ENCODE peak calls at places on chromosome 16, in seven cellular contexts. X is HFF-Myc; P is activated CD4-positive, alpha-beta T cell treated with anti-CD3 and anti-CD28 coated beads, Interleukin-2, amount 50 U/mL, for 1 hour; T is SHP77; H is A549; I is OCI-M1; O is AG10803. Q is an unnamed sample.
A peak's percentile ranks its signal among the peaks of the same experiment; 100 is the strongest.

GRCh38 chr16:66551788-66552287 is 538 bp upstream of the CKLF start:
- DNase-seq in I (peak; percentile 69), X (no peak), P (no peak), T (no peak), O (no peak), H (peak; percentile 12), Q (no peak)

GRCh38 chr16:67252806-67253497 is 4.2 kb downstream of the SLC9A5 start:
- DNase-seq in H (no peak), I (no peak), T (no peak), X (no peak), O (no peak), P (no peak), Q (no peak)

GRCh38 chr16:12260647-12261262 is 284.2 kb downstream of the SNX29 start:
- DNase-seq in I (no peak), X (no peak), H (peak; percentile 71), P (no peak), O (no peak), T (peak; percentile 83), Q (no peak)

GRCh38 chr16:28915181-28915580 is 9.9 kb downstream of the RABEP2 start:
- DNase-seq in T (no peak), X (peak; percentile 35), P (no peak), H (peak; percentile 41), O (peak; percentile 72), I (no peak), Q (no peak)

GRCh38 chr16:72934661-72935403 is 113.1 kb downstream of the ZFHX3 start:
- DNase-seq in X (no peak), H (no peak), T (no peak), I (no peak), P (no peak), O (peak; percentile 32), Q (no peak)

GRCh38 chr16:76800196-76800595 is 390.8 kb upstream of the MON1B start:
- DNase-seq in O (no peak), I (peak; percentile 48), T (no peak), X (no peak), H (no peak), P (no peak), Q (no peak)

GRCh38 chr16:4832698-4833343 is 14.3 kb downstream of the GLYR1 start:
- DNase-seq in X (no peak), P (no peak), O (no peak), T (no peak), I (no peak), H (no peak), Q (no peak)

GRCh38 chr16:29990033-29990432 is 5.4 kb downstream of the HIRIP3 start:
- DNase-seq in O (no peak), H (no peak), I (no peak), P (no peak), T (no peak), X (no peak), Q (no peak)

GRCh38 chr16:17773698-17774101 is 302.9 kb upstream of the XYLT1 start:
- DNase-seq in T (no peak), X (no peak), O (peak; percentile 62), I (no peak), P (no peak), H (no peak), Q (no peak)

GRCh38 chr16:89841275-89841674 is 13.0 kb downstream of the SPIRE2 start:
- DNase-seq in O (no peak), I (peak; percentile 21), T (no peak), P (peak; percentile 34), X (no peak), H (no peak), Q (no peak)

GRCh38 chr16:1028056-1028455 is 44.5 kb upstream of the SSTR5 start:
- DNase-seq in H (no peak), P (no peak), X (no peak), T (no peak), O (no peak), I (no peak), Q (no peak)

GRCh38 chr16:24950275-24950674 is 64.9 kb downstream of the ARHGAP17 start:
- DNase-seq in H (no peak), P (no peak), O (peak; percentile 42), T (no peak), X (no peak), I (no peak), Q (no peak)

GRCh38 chr16:79845734-79846135 is 245.2 kb upstream of the MAF start:
- DNase-seq in T (no peak), X (no peak), I (peak; percentile 33), H (peak; percentile 21), O (no peak), P (no peak), Q (no peak)

GRCh38 chr16:75061677-75062076 is 54.9 kb downstream of the LDHD start:
- DNase-seq in I (no peak), X (no peak), P (no peak), O (no peak), H (no peak), T (no peak), Q (no peak)

Q was measured in DMS153.